ENCODE peak calls at places on chromosomes 3 and 15, in five cellular contexts. A is WERI-Rb-1, K is HepG2, P is foreskin fibroblast, C is HL-60. X is an unnamed sample.

GRCh38 chr3:129940086-129940485 is 34.4 kb upstream of the TRH start:
- DNase-seq in A (no peak), K (no peak), C (no peak), P (peak), X (no peak)

GRCh38 chr3:49636883-49637609 is 37.1 kb upstream of the APEH start:
- DNase-seq in K (no peak), C (no peak), P (no peak), A (no peak), X (no peak)

GRCh38 chr15:24718289-24719082 is 42.9 kb downstream of the NPAP1 start:
- DNase-seq in A (no peak), P (no peak), C (no peak), K (no peak), X (no peak)

GRCh38 chr3:141506071-141506470 is 19.2 kb downstream of the RASA2 start:
- DNase-seq in C (no peak), K (no peak), A (no peak), P (no peak), X (no peak)

GRCh38 chr3:54126551-54126950 is 4.2 kb downstream of the CACNA2D3 start:
- DNase-seq in A (no peak), K (no peak), P (no peak), C (no peak), X (no peak)

GRCh38 chr3:123768480-123769359 is 115.4 kb downstream of the MYLK start:
- DNase-seq in K (no peak), A (no peak), C (no peak), P (peak), X (no peak)

GRCh38 chr3:49554639-49555265 is 475 bp downstream of the BSN start:
- DNase-seq in C (no peak), A (no peak), K (no peak), P (peak), X (no peak)

GRCh38 chr15:33857726-33858125 is 110.6 kb upstream of the CHRM5 start:
- DNase-seq in P (no peak), A (no peak), C (no peak), K (no peak), X (no peak)

GRCh38 chr15:60704129-60704528 is 225.2 kb upstream of the ICE2 start:
- DNase-seq in P (no peak), A (no peak), K (no peak), C (no peak), X (no peak)

GRCh38 chr3:190094201-190094718 is 26.4 kb downstream of the P3H2 start:
- DNase-seq in C (no peak), A (no peak), P (peak), K (no peak), X (no peak)

GRCh38 chr3:56988458-56988857 is 72.0 kb upstream of the SPATA12 start:
- DNase-seq in P (no peak), C (no peak), A (no peak), K (no peak), X (no peak)

GRCh38 chr15:39094116-39094515 is 486.8 kb upstream of the THBS1 start:
- DNase-seq in K (no peak), C (no peak), P (peak), A (no peak), X (no peak)

GRCh38 chr15:90648137-90649070 is 68.7 kb upstream of the BLM start:
- DNase-seq in A (peak), K (peak), C (peak), P (peak), X (peak)

GRCh38 chr3:32109256-32109655 is 2.8 kb downstream of the GPD1L start:
- DNase-seq in K (no peak), P (peak), C (no peak), A (no peak), X (no peak)

GRCh38 chr3:193730976-193731375 is 138.0 kb downstream of the OPA1 start:
- DNase-seq in P (no peak), C (no peak), K (no peak), A (no peak), X (no peak)

GRCh38 chr3:43624619-43625305 is 3.0 kb upstream of the ANO10 start:
- DNase-seq in K (peak), C (no peak), P (no peak), A (no peak), X (no peak)

GRCh38 chr3:51968883-51969674 is 1.8 kb upstream of the PCBP4 start:
- DNase-seq in K (no peak), C (no peak), P (no peak), A (peak), X (no peak)

GRCh38 chr3:128858167-128858566 is 21.3 kb upstream of the ACAD9 start:
- DNase-seq in C (no peak), K (no peak), P (peak), A (no peak), X (no peak)

GRCh38 chr15:101044625-101045235 is 125.6 kb downstream of the LRRK1 start:
- DNase-seq in P (no peak), K (no peak), A (peak), C (no peak), X (no peak)

GRCh38 chr15:37585966-37586656 is 348.3 kb upstream of the TMCO5A start:
- DNase-seq in P (peak), K (no peak), A (no peak), C (no peak), X (no peak)

GRCh38 chr3:52393131-52393807 is 51.6 kb downstream of the SEMA3G start:
- DNase-seq in P (no peak), C (no peak), A (no peak), K (no peak), X (no peak)

GRCh38 chr3:52912885-52913731 is 15.8 kb upstream of the STIMATE start:
- DNase-seq in P (no peak), A (no peak), C (no peak), K (no peak), X (no peak)

GRCh38 chr15:63481105-63481810 is 23.1 kb upstream of the USP3 start:
- DNase-seq in P (peak), K (no peak), A (peak), C (no peak), X (no peak)

GRCh38 chr3:43707266-43707665 is 16.5 kb downstream of the ABHD5 start:
- DNase-seq in K (no peak), A (no peak), P (peak), C (no peak), X (no peak)

GRCh38 chr15:32956006-32956405 is 238.2 kb downstream of the GREM1 start:
- DNase-seq in P (peak), A (peak), C (no peak), K (peak), X (peak)

GRCh38 chr15:82231842-82232241 is 30.7 kb downstream of the EFL1 start:
- DNase-seq in P (no peak), A (no peak), K (peak), C (no peak), X (no peak)

GRCh38 chr15:58988011-58988785 is 735 bp downstream of the RNF111 start:
- DNase-seq in A (peak), K (peak), P (peak), C (peak), X (peak)

GRCh38 chr3:71436337-71436736 is 147.2 kb downstream of the FOXP1 start:
- DNase-seq in C (no peak), K (no peak), A (no peak), P (peak), X (no peak)

GRCh38 chr3:59245879-59246501 is 196.2 kb upstream of the CFAP20DC start:
- DNase-seq in K (no peak), A (no peak), C (no peak), P (no peak), X (no peak)

GRCh38 chr15:49045691-49046112 is 544 bp downstream of the SECISBP2L start:
- DNase-seq in C (peak), K (peak), A (no peak), P (peak), X (peak)

GRCh38 chr3:16476636-16477035 is 36.9 kb downstream of the RFTN1 start:
- DNase-seq in C (no peak), P (peak), K (no peak), A (no peak), X (no peak)

GRCh38 chr3:22288756-22289155 is 537.7 kb upstream of the ZNF385D start:
- DNase-seq in C (no peak), P (peak), A (no peak), K (no peak), X (no peak)

GRCh38 chr15:98931001-98931400 is 76.6 kb downstream of the PGPEP1L start:
- DNase-seq in P (no peak), C (no peak), A (no peak), K (no peak), X (no peak)

GRCh38 chr15:98930591-98930990 is 77.0 kb downstream of the PGPEP1L start:
- DNase-seq in A (no peak), P (no peak), K (no peak), C (no peak), X (no peak)

GRCh38 chr15:98938105-98938417 is 69.5 kb downstream of the PGPEP1L start:
- DNase-seq in A (no peak), P (no peak), K (no peak), C (no peak), X (no peak)

GRCh38 chr15:98937413-98938104 is 70.0 kb downstream of the PGPEP1L start:
- DNase-seq in K (no peak), A (no peak), C (no peak), P (no peak), X (peak)

DNA sequence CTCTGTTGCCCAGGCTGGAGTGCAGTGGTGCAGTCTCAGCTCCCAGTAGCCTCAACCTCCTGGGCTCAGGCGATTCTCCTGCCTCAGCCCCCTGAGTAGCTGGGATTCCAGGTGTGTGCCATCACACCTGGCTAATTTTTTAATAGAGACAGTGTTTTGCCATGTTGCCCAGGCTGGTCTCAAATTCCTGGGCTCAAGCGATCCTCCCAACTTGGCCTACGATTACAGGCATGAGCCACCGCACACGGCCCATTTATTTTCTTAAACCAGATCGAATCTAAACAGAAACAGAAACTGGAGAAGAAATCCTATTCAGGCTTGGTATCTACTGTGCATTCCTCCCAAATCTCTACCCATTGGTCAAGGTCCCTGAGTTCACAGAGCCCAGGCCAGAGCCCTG is 74.2 kb downstream of the PGPEP1L start:
- DNase-seq in P (no peak), C (no peak), A (no peak), K (no peak), X (no peak)
- TF ChIP-seq CTCF in P (no peak), C (no peak), A (no peak), K (no peak), X (no peak)

DNA sequence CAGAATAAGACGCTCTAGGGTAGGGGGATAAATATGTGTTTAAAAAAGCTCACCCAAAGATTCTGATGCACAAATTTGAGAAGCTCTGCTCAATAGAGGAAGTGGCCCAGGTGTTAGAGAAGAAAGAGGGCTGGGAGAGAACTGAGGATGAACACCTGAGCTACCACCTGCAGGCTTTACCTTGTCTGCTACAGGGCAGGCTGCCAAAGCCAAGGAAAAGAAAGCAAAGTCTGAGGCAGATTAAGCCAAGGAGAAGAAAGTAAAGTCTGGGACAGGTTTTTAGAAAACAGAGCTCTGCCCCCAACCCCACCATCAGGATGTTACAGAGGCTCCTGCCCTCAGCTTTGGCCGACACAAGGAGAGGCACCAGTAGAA is 92.9 kb downstream of the THRB start:
- DNase-seq in P (no peak), K (no peak), C (no peak), A (no peak), X (no peak)
- TF ChIP-seq CTCF in P (no peak), K (no peak), C (no peak), A (no peak), X (no peak)

GRCh38 chr3:77086408-77086807 is 46.5 kb downstream of the ROBO2 start:
- DNase-seq in P (no peak), A (no peak), K (no peak), C (no peak), X (no peak)
- TF ChIP-seq CTCF in P (no peak), A (no peak), K (no peak), C (no peak), X (no peak)

GRCh38 chr3:124783696-124784095 is 53.4 kb downstream of the UMPS start:
- DNase-seq in A (no peak), C (no peak), K (no peak), P (no peak), X (no peak)
- TF ChIP-seq CTCF in A (no peak), C (no peak), K (no peak), P (no peak), X (no peak)

GRCh38 chr15:91975241-91975978 is 121.9 kb downstream of the SLCO3A1 start:
- DNase-seq in P (no peak), A (no peak), C (no peak), K (no peak), X (no peak)
- TF ChIP-seq CTCF in P (no peak), A (no peak), C (no peak), K (no peak), X (no peak)

GRCh38 chr3:195582947-195583346 is 793 bp downstream of the APOD start:
- DNase-seq in A (no peak), C (no peak), K (peak), P (no peak), X (no peak)
- TF ChIP-seq CTCF in A (peak), C (no peak), K (peak), P (no peak), X (no peak)

X was measured in GM20000.